ENCODE peak calls at places on chromosomes 2 and 18, in nine cellular contexts. D, F, L, I, R, G, J, C and E are unnamed samples.

GRCh38 chr18:54734059-54734458 is 94.2 kb upstream of the RAB27B start:
- DNase-seq in D (no peak), F (no peak), L (peak; percentile 98), I (peak; percentile 44), R (no peak), G (no peak), J (no peak), C (no peak), E (no peak)

GRCh38 chr2:237723613-237724012 is 75.0 kb upstream of the RBM44 start:
- DNase-seq in D (no peak), F (no peak), L (peak; percentile 59), I (peak; percentile 57), R (peak; percentile 57), G (no peak), J (no peak), C (no peak), E (peak; percentile 72)

GRCh38 chr18:44624052-44624451 is 56.6 kb upstream of the SETBP1 start:
- DNase-seq in D (no peak), F (no peak), L (no peak), I (no peak), R (no peak), G (no peak), J (no peak), C (no peak), E (no peak)

GRCh38 chr2:46850742-46851141 is 64.9 kb downstream of the MCFD2 start:
- DNase-seq in D (peak; percentile 48), F (no peak), L (peak; percentile 91), I (peak; percentile 72), R (peak; percentile 92), G (no peak), J (no peak), C (no peak), E (no peak)

GRCh38 chr18:13259701-13260100 is 41.1 kb downstream of the LDLRAD4 start:
- DNase-seq in D (peak; percentile 37), F (no peak), L (no peak), I (no peak), R (no peak), G (no peak), J (no peak), C (no peak), E (no peak)

GRCh38 chr2:226300487-226300886 is 499.1 kb downstream of the IRS1 start:
- DNase-seq in D (no peak), F (no peak), L (no peak), I (no peak), R (no peak), G (no peak), J (no peak), C (no peak), E (no peak)

GRCh38 chr2:120446236-120447121 is 100.5 kb downstream of the INHBB start:
- DNase-seq in D (peak; percentile 51), F (no peak), L (no peak), I (no peak), R (no peak), G (no peak), J (no peak), C (no peak), E (no peak)

GRCh38 chr2:102356381-102356712 is 751 bp downstream of the IL18R1 start:
- DNase-seq in D (no peak), F (no peak), L (no peak), I (no peak), R (no peak), G (no peak), J (no peak), C (no peak), E (no peak)

GRCh38 chr2:14633451-14634211 is 1.1 kb downstream of the LRATD1 start:
- DNase-seq in D (peak; percentile 60), F (no peak), L (no peak), I (no peak), R (no peak), G (no peak), J (no peak), C (no peak), E (peak; percentile 20)